ENCODE peak calls at places on chromosomes 13 and 19, in four cellular contexts. O is hepatocyte, H is PC-9, U is HCT116. Z is an unnamed sample.

GRCh38 chr19:36605839-36606478 is 846 bp downstream of the ZNF382 start:
- DNase-seq in U (no peak), H (no peak), O (no peak), Z (peak; percentile 44)

GRCh38 chr13:45705145-45705695 is 3.1 kb downstream of the CBY2 start:
- DNase-seq in H (no peak), U (no peak), O (no peak), Z (no peak)

GRCh38 chr13:49185264-49185663 is 34.9 kb upstream of the MLNR start:
- DNase-seq in U (no peak), O (no peak), H (no peak), Z (no peak)

GRCh38 chr19:56333506-56333905 is 18.9 kb upstream of the ZSCAN5A start:
- DNase-seq in O (peak; percentile 77), U (peak; percentile 48), H (peak; percentile 61), Z (peak; percentile 73)

GRCh38 chr13:44819245-44819644 is 170.0 kb downstream of the NUFIP1 start:
- DNase-seq in H (peak; percentile 43), O (peak; percentile 75), U (peak; percentile 85), Z (no peak)

GRCh38 chr19:14580623-14581237 is 2.2 kb upstream of the CLEC17A start:
- DNase-seq in U (no peak), H (no peak), O (no peak), Z (no peak)

GRCh38 chr19:53467138-53467502 is 413 bp upstream of the ZNF813 start:
- DNase-seq in O (peak; percentile 28), U (no peak), H (no peak), Z (no peak)

GRCh38 chr13:95020298-95020987 is 280.8 kb downstream of the ABCC4 start:
- DNase-seq in H (no peak), U (no peak), O (no peak), Z (no peak)

GRCh38 chr19:10286803-10287737 is at the start of gene ICAM4:
- DNase-seq in U (no peak), H (no peak), O (peak; percentile 67), Z (peak; percentile 62)

GRCh38 chr19:19595171-19595701 is 23.3 kb downstream of the PBX4 start:
- DNase-seq in H (peak; percentile 70), O (no peak), U (no peak), Z (no peak)

GRCh38 chr19:53880716-53881481 is 1.1 kb upstream of the PRKCG start:
- DNase-seq in U (no peak), H (no peak), O (no peak), Z (no peak)

DNA sequence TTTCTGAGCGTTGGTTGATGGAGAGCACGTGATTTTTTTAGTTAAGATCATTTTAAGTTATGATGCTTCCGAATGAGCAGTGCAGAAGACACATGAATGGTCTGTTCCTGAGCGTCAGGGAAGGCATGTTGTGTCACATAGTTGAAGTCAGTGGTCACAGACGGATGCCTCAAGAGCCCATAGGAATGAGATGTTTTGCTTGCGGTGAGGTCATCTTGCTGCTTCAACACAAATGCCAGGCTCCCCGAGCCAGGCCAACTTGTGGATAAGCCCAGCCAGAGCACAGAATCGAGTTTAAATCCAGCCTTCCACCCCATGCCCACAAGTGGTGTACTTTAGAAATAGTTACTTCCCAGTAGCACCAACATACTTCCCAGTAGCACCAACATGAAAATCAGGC is 5.4 kb downstream of the UPF3A start:
- DNase-seq in U (no peak), O (no peak), H (no peak), Z (no peak)
- H3K27ac ChIP-seq in U (no peak overlapping the region), O (no peak overlapping the region), H (no peak overlapping the region), Z (no peak overlapping the region)

GRCh38 chr13:38688674-38689073 is 1.8 kb downstream of the FREM2 start:
- DNase-seq in U (no peak), O (no peak), H (no peak), Z (no peak)

GRCh38 chr13:38687246-38688229 is 661 bp downstream of the FREM2 start:
- DNase-seq in U (no peak), H (peak; percentile 7), O (peak; percentile 53), Z (peak; percentile 29)

GRCh38 chr13:38684714-38685113 is 2.2 kb upstream of the FREM2 start:
- DNase-seq in H (no peak), O (no peak), U (no peak), Z (no peak)

GRCh38 chr13:38685974-38686571 is 804 bp upstream of the FREM2 start:
- DNase-seq in O (peak; percentile 58), U (no peak), H (peak; percentile 53), Z (peak; percentile 91)

DNA sequence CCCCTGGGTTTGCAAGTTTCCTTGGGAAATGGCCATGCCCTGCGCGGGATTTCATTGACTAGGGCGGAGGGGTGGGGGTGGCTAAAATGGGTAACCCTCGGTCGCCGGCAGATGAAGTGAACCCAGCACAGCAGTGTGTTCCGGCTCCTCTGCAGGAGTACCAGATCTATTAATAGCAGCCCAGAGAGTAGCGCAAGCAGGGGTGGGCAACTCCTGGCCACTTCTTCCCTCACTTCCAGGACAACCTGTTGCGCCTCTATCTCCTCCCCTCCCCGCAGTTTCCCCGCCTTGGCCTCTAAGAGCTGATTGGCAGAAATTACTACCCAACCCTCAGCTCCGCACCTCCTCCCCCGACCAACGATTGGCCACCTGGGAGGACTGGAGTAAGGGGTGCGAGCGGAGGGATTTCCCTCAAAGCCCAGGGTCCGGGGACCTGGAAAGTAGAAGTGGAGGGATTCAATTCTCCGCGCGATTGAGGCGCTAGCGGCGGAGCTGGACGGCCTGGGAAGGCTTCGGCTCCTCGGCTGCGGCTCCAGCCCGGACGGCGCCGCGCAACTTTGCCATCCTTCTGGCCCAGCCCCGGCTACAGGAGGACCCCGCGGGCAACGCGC is at the start of gene FREM2:
- DNase-seq in U (no peak), H (peak; percentile 51), O (peak; percentile 88), Z (peak; percentile 97)
- TF ChIP-seq EZH2 in U (no peak), H (no peak), O (no peak), Z (no peak)

GRCh38 chr13:113122571-113123225 is at the start of gene F10:
- DNase-seq in H (no peak), U (peak; percentile 50), O (peak; percentile 92), Z (no peak)
- H3K27ac ChIP-seq in H (no peak within 1 kb of the TSS), U (no peak within 1 kb of the TSS), O (peak within 1 kb of the TSS; percentile 93), Z (no peak within 1 kb of the TSS)

GRCh38 chr19:58356236-58356970 is 3.1 kb upstream of the A1BG start:
- DNase-seq in H (no peak), U (no peak), O (no peak), Z (peak; percentile 33)
- TF ChIP-seq EZH2 in H (no peak), U (no peak), O (no peak), Z (no peak)

GRCh38 chr19:29694166-29694565 is 20.9 kb downstream of the C19orf12 start:
- DNase-seq in H (no peak), U (no peak), O (no peak), Z (no peak)
- H3K27ac ChIP-seq in H (no peak overlapping the region), U (no peak overlapping the region), O (no peak overlapping the region), Z (no peak overlapping the region)

GRCh38 chr13:99973786-99974185 is 2.2 kb upstream of the ZIC5 start:
- DNase-seq in U (no peak), O (no peak), H (no peak), Z (no peak)

GRCh38 chr13:99974296-99974938 is 2.9 kb upstream of the ZIC5 start:
- DNase-seq in H (no peak), U (no peak), O (no peak), Z (no peak)

GRCh38 chr13:99971576-99972189 is at the start of gene ZIC5:
- DNase-seq in O (no peak), U (no peak), H (no peak), Z (peak; percentile 98)

GRCh38 chr13:99972190-99972731 is 694 bp upstream of the ZIC5 start:
- DNase-seq in H (no peak), U (no peak), O (no peak), Z (no peak)

GRCh38 chr13:99973163-99973785 is 1.7 kb upstream of the ZIC5 start:
- DNase-seq in O (no peak), H (no peak), U (no peak), Z (no peak)
- TF ChIP-seq EZH2 in O (no peak), H (no peak), U (no peak), Z (no peak)

GRCh38 chr13:33752631-33753030 is 65.3 kb upstream of the RFC3 start:
- DNase-seq in O (no peak), H (no peak), U (no peak), Z (no peak)
- H3K27ac ChIP-seq in O (no peak overlapping the region), H (no peak overlapping the region), U (no peak overlapping the region), Z (no peak overlapping the region)

DNA sequence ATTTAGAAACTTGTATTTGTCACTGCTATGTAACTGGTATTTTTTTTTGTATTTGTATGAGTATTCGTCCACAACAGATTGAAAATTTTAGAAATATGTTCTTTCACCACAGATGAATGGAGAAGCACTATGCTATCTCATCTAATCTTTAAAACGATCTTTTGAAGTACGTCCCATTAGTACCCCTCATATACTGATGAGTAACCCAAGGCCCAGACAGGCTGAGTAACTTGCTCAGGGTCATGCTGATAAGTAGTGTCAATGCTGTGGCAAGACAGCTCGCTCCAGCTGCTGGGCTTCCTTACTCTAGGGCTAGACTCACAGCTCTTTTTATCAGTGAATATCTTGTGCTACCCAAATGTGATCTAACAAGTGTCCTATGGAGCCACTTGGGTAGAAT is 154.2 kb downstream of the SUCLA2 start:
- DNase-seq in U (no peak), H (no peak), O (no peak), Z (no peak)
- TF ChIP-seq EZH2 in U (no peak), H (no peak), O (no peak), Z (no peak)

GRCh38 chr13:31074750-31075149 is 87.0 kb downstream of the HSPH1 start:
- DNase-seq in O (no peak), H (no peak), U (no peak), Z (no peak)
- H3K27ac ChIP-seq in O (no peak overlapping the region), H (no peak overlapping the region), U (no peak overlapping the region), Z (no peak overlapping the region)

GRCh38 chr19:1720237-1720636 is 33.1 kb upstream of the ONECUT3 start:
- DNase-seq in U (no peak), H (no peak), O (no peak), Z (no peak)

GRCh38 chr19:1717970-1718264 is 35.4 kb upstream of the ONECUT3 start:
- DNase-seq in H (no peak), U (no peak), O (no peak), Z (no peak)

GRCh38 chr19:1717200-1717969 is 35.9 kb upstream of the ONECUT3 start:
- DNase-seq in H (no peak), O (no peak), U (no peak), Z (no peak)

GRCh38 chr19:1719519-1719918 is 33.8 kb upstream of the ONECUT3 start:
- DNase-seq in O (no peak), H (no peak), U (no peak), Z (no peak)

DNA sequence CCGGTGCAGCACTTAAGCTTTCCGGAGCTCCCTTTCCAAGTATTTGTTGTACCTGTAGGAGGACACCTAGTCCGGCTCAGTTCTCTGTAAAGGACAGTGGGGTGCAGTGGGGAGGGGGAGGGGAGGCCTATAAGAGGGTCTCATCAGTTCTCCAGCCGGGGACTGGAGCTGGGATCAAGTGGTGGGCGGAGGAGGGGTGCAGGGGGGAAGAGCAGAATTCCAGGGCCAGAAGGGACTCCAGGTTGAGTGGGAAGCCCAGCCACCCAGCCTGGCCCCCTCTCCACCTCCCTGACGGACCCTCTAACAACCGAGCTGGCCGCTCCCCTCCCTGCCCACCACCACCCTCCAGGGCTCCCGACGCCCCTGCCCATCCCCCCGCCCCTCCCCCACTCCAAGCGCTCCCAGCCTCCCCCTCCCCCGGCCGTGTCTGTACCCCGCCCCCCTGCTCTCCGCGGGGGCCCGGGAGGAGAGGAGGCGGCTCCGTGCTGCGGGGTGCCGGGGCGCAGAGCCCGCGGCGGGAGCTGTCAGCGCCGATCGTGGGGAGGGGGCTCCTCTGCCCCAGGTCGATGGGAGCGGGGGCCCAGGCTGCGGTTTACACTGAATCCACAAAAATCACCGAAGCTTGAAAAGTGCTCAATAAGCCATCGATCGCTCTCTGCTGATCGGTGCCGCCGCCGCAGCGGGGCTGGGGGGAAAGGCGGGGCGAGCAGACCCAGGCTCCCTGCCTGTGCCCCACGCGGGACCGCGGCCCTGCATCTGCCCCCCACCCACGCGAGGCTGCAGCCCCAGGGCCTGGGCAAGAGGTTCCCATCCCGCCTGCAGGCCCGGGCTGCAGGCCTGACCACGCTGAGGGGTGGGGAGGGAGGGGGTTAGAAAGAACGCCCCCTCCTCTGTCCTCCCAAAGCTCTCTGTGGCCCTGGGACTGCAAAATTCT is 34.7 kb upstream of the ONECUT3 start:
- DNase-seq in U (no peak), O (no peak), H (no peak), Z (no peak)
- TF ChIP-seq EZH2 in U (no peak), O (no peak), H (no peak), Z (no peak)

Z was measured in A673.